ENCODE peak calls at places on chromosomes 6 and 20, in nine cellular contexts. M is psoas muscle, A is PC-3, H is thoracic aorta, N is mucosa of descending colon, U is heart right ventricle, X is hepatocyte, T is tibial artery, D is IMR-90. I is an unnamed sample. For H3K4me1, the result is how much of the 10 kb centered on the place peaks cover.

GRCh38 chr6:160391419-160392116 is 43.4 kb downstream of the SLC22A3 start:
- DNase-seq in U (no peak), A (peak), X (peak), N (no peak), H (no peak), M (no peak), D (no peak), T (no peak), I (no peak)

GRCh38 chr6:68876792-68877493 is 241.9 kb downstream of the ADGRB3 start:
- DNase-seq in N (no peak), A (peak), T (no peak), H (no peak), X (peak), U (no peak), M (no peak), D (peak), I (no peak)

GRCh38 chr20:8837396-8837795 is 231.5 kb upstream of the PLCB4 start:
- DNase-seq in H (no peak), U (no peak), D (peak), X (no peak), A (peak), T (no peak), M (no peak), N (no peak), I (no peak)

GRCh38 chr6:170279977-170280688 is 10.7 kb downstream of the DLL1 start:
- DNase-seq in U (peak), H (no peak), A (peak), D (peak), N (peak), M (peak), X (peak), T (no peak), I (peak)

GRCh38 chr6:15310680-15311079 is 64.8 kb downstream of the JARID2 start:
- DNase-seq in N (no peak), T (no peak), X (no peak), H (no peak), A (no peak), M (no peak), U (no peak), D (no peak), I (no peak)

GRCh38 chr6:148817689-148818088 is 70.9 kb downstream of the UST start:
- DNase-seq in X (no peak), H (no peak), T (no peak), U (no peak), N (no peak), A (no peak), M (no peak), D (no peak), I (no peak)

GRCh38 chr20:25005220-25005619 is 12.7 kb upstream of the APMAP start:
- DNase-seq in M (no peak), D (peak), H (no peak), N (no peak), T (peak), A (peak), X (no peak), U (peak), I (no peak)

GRCh38 chr6:167751579-167752115 is 75.1 kb upstream of the AFDN start:
- DNase-seq in A (no peak), N (no peak), X (no peak), H (no peak), U (no peak), T (peak), D (no peak), M (no peak), I (no peak)

GRCh38 chr20:49938173-49939163 is 2.3 kb downstream of the RNF114 start:
- DNase-seq in M (peak), A (peak), T (peak), H (no peak), D (peak), U (peak), N (no peak), X (peak), I (no peak)

GRCh38 chr6:139538366-139538765 is 163.9 kb upstream of the CITED2 start:
- DNase-seq in A (no peak), T (no peak), N (no peak), X (no peak), M (no peak), D (no peak), U (no peak), H (no peak), I (no peak)

GRCh38 chr6:3039384-3039783 is 28.9 kb upstream of the RIPK1 start:
- DNase-seq in X (no peak), U (no peak), A (no peak), T (no peak), N (no peak), M (no peak), H (no peak), D (no peak), I (no peak)

GRCh38 chr6:36686668-36687513 is 8.4 kb downstream of the CDKN1A start:
- DNase-seq in T (no peak), U (no peak), N (no peak), X (no peak), A (no peak), H (no peak), D (no peak), M (no peak), I (peak)

GRCh38 chr6:36685926-36686667 is 7.6 kb downstream of the CDKN1A start:
- DNase-seq in U (peak), M (peak), T (peak), A (no peak), H (no peak), N (no peak), X (no peak), D (no peak), I (peak)

GRCh38 chr6:36691612-36692011 is 6.0 kb upstream of the RAB44 start:
- DNase-seq in U (no peak), X (no peak), N (no peak), H (no peak), D (no peak), A (no peak), M (no peak), T (peak), I (peak)

GRCh38 chr6:36691011-36691410 is 6.6 kb upstream of the RAB44 start:
- DNase-seq in T (peak), X (no peak), H (no peak), M (no peak), D (no peak), U (no peak), N (no peak), A (peak), I (no peak)

DNA sequence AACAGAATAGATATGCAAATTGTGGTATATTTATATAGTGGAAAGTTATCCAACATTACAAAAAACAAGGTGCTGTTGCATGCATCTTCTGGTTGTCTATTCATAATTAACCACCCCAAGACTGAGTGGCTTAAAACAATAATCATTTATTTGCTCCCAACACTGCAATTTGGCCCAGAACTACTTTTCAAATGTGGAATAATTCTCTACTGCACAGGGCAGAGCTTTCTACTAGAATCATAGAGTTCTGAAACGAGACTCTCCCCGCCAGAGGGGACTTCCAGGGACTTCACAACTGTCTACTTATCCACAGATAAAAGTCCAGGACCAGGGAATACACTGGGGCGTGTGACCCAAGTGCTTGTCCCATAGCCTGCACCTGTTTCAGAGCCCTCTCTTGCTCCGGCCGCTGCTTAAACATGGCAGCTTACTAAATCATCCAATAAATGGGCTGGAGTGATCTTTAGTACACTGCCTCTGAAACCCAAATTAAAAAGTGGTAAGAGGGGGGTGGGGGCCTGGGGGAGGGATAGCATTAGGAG is 9.0 kb upstream of the RAB44 start:
- DNase-seq in A (no peak), N (no peak), X (no peak), H (no peak), D (peak), T (no peak), M (no peak), U (no peak), I (peak)
- H3K4me1 ChIP-seq in A (under half), N (under half), X (under half), H (under half), D (under half), T (under half), M (under half), U (under half), I (under half)

DNA sequence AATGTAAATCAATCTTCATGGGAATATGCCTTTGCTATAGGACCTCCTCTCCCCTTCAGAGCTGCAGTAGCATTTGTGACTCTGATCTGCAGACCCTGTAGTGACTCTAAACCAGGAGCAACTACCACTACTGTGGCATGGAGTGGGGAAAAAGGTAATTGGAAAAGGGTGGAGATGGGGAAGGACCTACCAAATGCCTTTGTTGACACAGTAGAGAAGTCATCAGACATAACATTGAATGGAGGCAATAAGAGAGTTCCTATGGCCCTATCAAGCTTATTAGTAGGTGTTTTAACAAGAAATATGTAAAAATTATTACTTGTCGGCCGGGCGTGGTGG is 4.7 kb downstream of the HSPA1A start:
- DNase-seq in A (peak), N (no peak), U (no peak), H (no peak), D (no peak), T (no peak), M (no peak), X (no peak), I (no peak)
- H3K4me1 ChIP-seq in A (under half), N (half or more), U (under half), H (half or more), D (under half), T (under half), M (under half), X (under half), I (under half)

DNA sequence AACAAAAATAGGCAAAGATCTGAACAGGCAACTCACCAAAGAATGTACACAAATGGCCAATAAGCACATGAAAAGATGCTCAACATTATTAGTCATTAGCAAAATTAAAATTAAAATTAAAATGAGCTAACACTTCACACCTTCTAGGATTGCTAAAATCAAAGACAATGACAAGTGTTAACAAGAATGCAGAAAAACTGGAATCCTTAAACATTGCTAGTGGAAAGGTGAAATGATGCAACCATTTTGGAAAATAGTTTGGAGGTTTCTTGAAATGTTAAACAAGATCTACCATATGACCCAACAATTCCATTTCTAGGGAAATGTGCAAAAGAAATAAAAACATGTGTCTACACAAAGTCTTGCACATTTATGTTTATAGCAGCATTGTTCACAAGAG is 75.5 kb upstream of the DST start:
- DNase-seq in T (no peak), N (no peak), M (no peak), X (no peak), U (no peak), D (no peak), H (no peak), A (no peak), I (no peak)
- H3K4me1 ChIP-seq in T (under half), N (under half), M (under half), X (under half), U (under half), D (under half), H (under half), A (under half), I (under half)

GRCh38 chr6:33207569-33208088 is 671 bp upstream of the RING1 start:
- DNase-seq in H (no peak), A (peak), U (peak), T (peak), D (peak), X (peak), N (peak), M (peak), I (peak)
- H3K4me1 ChIP-seq in H (under half), A (under half), U (under half), T (under half), D (under half), X (under half), N (under half), M (under half), I (under half)

GRCh38 chr6:143400258-143401059 is 50.0 kb downstream of the ADAT2 start:
- DNase-seq in H (no peak), A (peak), T (peak), M (no peak), N (no peak), D (no peak), X (no peak), U (peak), I (no peak)
- H3K4me1 ChIP-seq in H (half or more), A (half or more), T (under half), M (under half), N (under half), D (under half), X (under half), U (under half), I (under half)